ENCODE peak calls at places on chromosomes 1 and 21, in five cellular contexts. C is left ventricle myocardium inferior, L is fibroblast of pulmonary artery, B is left lung, Z is AG04449. S is an unnamed sample.

GRCh38 chr1:185369786-185370185 is 52.7 kb upstream of the IVNS1ABP start:
- DNase-seq in C (no peak), L (no peak), B (no peak), Z (no peak), S (no peak)

GRCh38 chr1:116409751-116410182 is 36.7 kb downstream of the ATP1A1 start:
- DNase-seq in C (no peak), L (no peak), B (no peak), Z (no peak), S (no peak)

GRCh38 chr21:41620982-41621381 is 113.0 kb upstream of the TMPRSS2 start:
- DNase-seq in C (no peak), L (peak), B (no peak), Z (no peak), S (no peak)

GRCh38 chr1:214012418-214012817 is 24.6 kb downstream of the PROX1 start:
- DNase-seq in C (no peak), L (no peak), B (no peak), Z (no peak), S (no peak)

GRCh38 chr1:20357796-20358195 is 67.1 kb downstream of the VWA5B1 start:
- DNase-seq in C (no peak), L (no peak), B (no peak), Z (no peak), S (no peak)

GRCh38 chr1:221315330-221315729 is 426.6 kb downstream of the DUSP10 start:
- DNase-seq in C (no peak), L (peak), B (no peak), Z (peak), S (no peak)

GRCh38 chr1:232868793-232869491 is 63.7 kb downstream of the MAP10 start:
- DNase-seq in C (no peak), L (peak), B (no peak), Z (peak), S (peak)

GRCh38 chr1:25743164-25744139 is 56.5 kb upstream of the SELENON start:
- DNase-seq in C (peak), L (peak), B (peak), Z (no peak), S (no peak)

GRCh38 chr1:24900985-24901781 is 28.9 kb downstream of the RUNX3 start:
- DNase-seq in C (no peak), L (no peak), B (peak), Z (no peak), S (no peak)

GRCh38 chr1:52403566-52404115 is 582 bp downstream of the ORC1 start:
- DNase-seq in C (no peak), L (peak), B (peak), Z (no peak), S (peak)

GRCh38 chr1:205783904-205784303 is 8.6 kb upstream of the RAB29 start:
- DNase-seq in C (no peak), L (peak), B (no peak), Z (no peak), S (no peak)

GRCh38 chr1:163082971-163083370 is 13.8 kb downstream of the RGS4 start:
- DNase-seq in C (peak), L (no peak), B (no peak), Z (no peak), S (no peak)

GRCh38 chr1:8815582-8816285 is 1.7 kb downstream of the RERE start:
- DNase-seq in C (no peak), L (peak), B (no peak), Z (no peak), S (no peak)

GRCh38 chr1:24896176-24896575 is 33.9 kb downstream of the RUNX3 start:
- DNase-seq in C (no peak), L (no peak), B (peak), Z (no peak), S (no peak)

GRCh38 chr1:156025873-156026272 is 5.1 kb upstream of the SSR2 start:
- DNase-seq in C (no peak), L (peak), B (peak), Z (no peak), S (peak)

GRCh38 chr1:201215531-201216357 is 25.1 kb downstream of the IGFN1 start:
- DNase-seq in C (no peak), L (no peak), B (peak), Z (no peak), S (no peak)

GRCh38 chr1:3113047-3113740 is 44.2 kb downstream of the PRDM16 start:
- DNase-seq in C (no peak), L (no peak), B (no peak), Z (no peak), S (no peak)

GRCh38 chr1:223844962-223845809 is 561 bp downstream of the TP53BP2 start:
- DNase-seq in C (peak), L (peak), B (peak), Z (no peak), S (peak)

GRCh38 chr1:9717193-9718005 is 65.9 kb downstream of the PIK3CD start:
- DNase-seq in C (peak), L (no peak), B (peak), Z (no peak), S (no peak)

GRCh38 chr1:209409786-209410185 is 173.7 kb upstream of the CAMK1G start:
- DNase-seq in C (no peak), L (peak), B (no peak), Z (peak), S (peak)

GRCh38 chr1:31891280-31891679 is 46.9 kb downstream of the PTP4A2 start:
- DNase-seq in C (no peak), L (no peak), B (no peak), Z (no peak), S (no peak)

GRCh38 chr1:164671597-164672327 is 112.8 kb downstream of the PBX1 start:
- DNase-seq in C (no peak), L (no peak), B (no peak), Z (no peak), S (no peak)

GRCh38 chr1:174315239-174315638 is 132.5 kb upstream of the GPR52 start:
- DNase-seq in C (no peak), L (no peak), B (no peak), Z (no peak), S (no peak)

GRCh38 chr21:45781741-45782140 is 138.2 kb downstream of the PCBP3 start:
- DNase-seq in C (no peak), L (no peak), B (no peak), Z (no peak), S (no peak)

GRCh38 chr1:182634306-182635072 is 30.3 kb upstream of the RGS16 start:
- DNase-seq in C (no peak), L (no peak), B (no peak), Z (no peak), S (no peak)

GRCh38 chr21:29359718-29360117 is 61.0 kb downstream of the BACH1 start:
- DNase-seq in C (no peak), L (no peak), B (no peak), Z (no peak), S (no peak)

DNA sequence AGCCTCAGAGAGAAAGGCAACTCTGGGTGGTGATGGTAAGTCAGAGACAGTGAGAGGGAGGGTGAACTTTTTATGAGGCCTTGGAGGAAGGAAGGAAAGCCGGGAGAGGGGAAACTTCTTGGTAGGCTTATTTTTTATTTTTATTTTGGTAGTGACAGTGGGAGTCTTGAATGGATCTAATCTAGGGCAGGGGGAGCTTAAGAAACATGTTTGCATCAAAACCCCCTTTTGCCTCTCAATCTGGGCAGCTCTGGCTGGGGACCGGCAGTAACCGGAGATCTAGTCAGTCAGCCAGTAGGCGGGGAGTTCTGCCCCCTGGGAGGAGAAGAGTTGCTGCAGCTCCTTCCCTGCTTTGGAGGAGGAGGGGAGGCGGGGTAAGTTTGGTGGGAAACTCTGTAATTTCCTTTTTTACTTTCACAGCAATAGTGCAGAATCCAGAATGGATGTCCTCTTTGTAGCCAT is at the start of gene C1orf54:
- DNase-seq in C (peak), L (peak), B (peak), Z (no peak), S (no peak)
- TF ChIP-seq CTCF in C (peak), L (peak), B (no peak), Z (peak), S (no peak)

GRCh38 chr1:246293366-246294121 is 213.5 kb downstream of the SMYD3 start:
- DNase-seq in C (no peak), L (no peak), B (no peak), Z (no peak), S (no peak)

GRCh38 chr1:246291141-246291540 is 215.9 kb downstream of the SMYD3 start:
- DNase-seq in C (no peak), L (no peak), B (no peak), Z (no peak), S (no peak)

GRCh38 chr1:246295340-246295739 is 211.7 kb downstream of the SMYD3 start:
- DNase-seq in C (no peak), L (no peak), B (no peak), Z (no peak), S (no peak)

GRCh38 chr1:246294263-246294662 is 212.8 kb downstream of the SMYD3 start:
- DNase-seq in C (no peak), L (no peak), B (no peak), Z (no peak), S (no peak)

DNA sequence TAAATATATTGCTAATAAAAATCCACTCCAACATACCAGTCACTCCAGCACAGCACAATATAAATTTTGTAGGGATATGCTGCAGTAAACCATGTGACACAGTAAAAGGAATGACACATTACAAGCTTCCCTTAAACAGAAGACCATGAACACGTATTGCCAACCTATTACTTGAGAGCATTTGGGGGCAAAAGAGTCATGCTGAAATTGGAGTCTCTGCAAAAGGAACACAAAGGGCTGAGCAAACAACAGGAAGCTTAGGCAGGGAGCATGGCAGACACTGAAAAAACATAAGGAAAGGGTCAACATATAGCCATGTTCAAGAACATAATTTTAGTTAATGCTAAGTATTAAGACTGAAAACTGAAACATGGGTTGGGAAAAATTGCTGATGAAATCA is 214.5 kb downstream of the SMYD3 start:
- DNase-seq in C (no peak), L (no peak), B (no peak), Z (no peak), S (no peak)
- TF ChIP-seq CTCF in C (no peak), L (no peak), B (no peak), Z (no peak), S (no peak)

DNA sequence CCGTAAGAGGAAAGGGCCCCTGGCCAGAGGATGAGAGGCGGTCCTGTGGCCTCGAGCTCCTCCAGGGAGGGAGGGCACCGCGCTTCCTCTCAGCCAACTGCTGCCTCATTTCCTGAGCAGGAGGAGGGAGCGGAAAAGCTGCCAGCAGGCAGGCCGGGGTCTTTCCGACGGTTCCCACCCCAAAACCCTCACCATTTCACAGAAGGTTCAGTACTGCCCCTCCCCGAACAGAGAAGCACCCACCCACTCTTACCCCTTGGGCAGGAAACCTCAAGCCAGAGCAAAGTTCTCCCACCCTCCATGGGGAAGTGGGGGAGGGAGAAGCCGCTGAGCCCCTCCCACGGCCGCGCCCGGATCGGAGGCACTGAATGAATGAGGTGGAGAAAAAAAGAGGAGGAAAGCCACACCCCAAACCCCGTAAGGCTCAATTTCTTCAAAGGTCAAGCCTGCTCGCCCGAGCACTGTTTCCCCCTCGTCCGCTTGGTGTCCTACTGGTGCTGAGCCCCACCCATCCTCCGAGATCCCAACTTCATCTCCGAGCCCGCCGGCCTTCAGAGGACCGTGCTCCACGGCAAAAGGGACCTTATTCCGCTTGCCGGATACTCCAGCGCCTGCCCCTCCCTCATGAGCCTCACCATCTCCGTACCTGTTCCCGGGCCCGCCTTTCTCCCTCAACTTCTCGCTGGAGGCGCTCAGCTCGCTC is 9.4 kb downstream of the TPM3 start:
- DNase-seq in C (peak), L (peak), B (peak), Z (no peak), S (peak)
- TF ChIP-seq CTCF in C (no peak), L (no peak), B (no peak), Z (no peak), S (no peak)

DNA sequence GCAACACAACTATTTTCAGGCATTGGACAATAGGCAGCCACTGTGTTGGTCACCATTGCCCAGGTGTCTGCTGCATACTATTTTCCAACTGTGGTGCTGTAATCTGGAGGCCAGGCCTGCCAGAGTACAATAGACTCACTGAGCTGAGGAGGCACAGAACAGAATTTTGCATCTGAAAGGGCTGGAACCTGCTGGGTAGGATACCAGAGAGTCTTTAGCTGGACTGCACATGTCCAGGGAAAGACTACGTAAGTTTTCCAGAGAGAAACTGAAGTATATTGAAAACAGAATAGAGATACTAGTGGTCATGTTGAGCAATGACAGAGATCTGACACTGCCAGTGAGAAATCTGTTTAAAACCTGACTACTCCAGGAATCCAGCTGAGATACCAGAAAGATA is 200.8 kb downstream of the RASAL2 start:
- DNase-seq in C (no peak), L (no peak), B (no peak), Z (no peak), S (no peak)
- TF ChIP-seq CTCF in C (no peak), L (no peak), B (no peak), Z (no peak), S (peak)

DNA sequence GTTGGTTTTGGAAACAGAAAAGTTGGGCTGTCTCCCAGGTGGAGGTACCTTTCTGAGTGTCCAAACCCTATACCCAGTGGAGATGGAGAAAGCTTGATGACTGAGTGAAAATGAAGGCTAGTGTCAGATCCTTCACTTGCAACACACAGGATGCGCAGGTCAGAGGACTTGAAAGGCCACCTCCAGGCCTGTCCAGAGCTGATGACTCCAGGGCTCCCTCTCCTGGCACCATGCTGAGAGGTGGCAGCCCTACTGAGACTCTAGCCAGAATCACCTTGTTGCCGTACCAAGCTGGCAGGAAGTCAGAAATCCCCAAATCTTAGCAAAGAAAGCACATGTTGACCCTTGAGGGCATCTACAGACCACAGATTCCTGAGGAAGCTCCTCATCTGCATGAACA is 16.4 kb downstream of the KNCN start:
- DNase-seq in C (no peak), L (no peak), B (no peak), Z (no peak), S (peak)
- TF ChIP-seq CTCF in C (peak), L (peak), B (no peak), Z (peak), S (peak)

DNA sequence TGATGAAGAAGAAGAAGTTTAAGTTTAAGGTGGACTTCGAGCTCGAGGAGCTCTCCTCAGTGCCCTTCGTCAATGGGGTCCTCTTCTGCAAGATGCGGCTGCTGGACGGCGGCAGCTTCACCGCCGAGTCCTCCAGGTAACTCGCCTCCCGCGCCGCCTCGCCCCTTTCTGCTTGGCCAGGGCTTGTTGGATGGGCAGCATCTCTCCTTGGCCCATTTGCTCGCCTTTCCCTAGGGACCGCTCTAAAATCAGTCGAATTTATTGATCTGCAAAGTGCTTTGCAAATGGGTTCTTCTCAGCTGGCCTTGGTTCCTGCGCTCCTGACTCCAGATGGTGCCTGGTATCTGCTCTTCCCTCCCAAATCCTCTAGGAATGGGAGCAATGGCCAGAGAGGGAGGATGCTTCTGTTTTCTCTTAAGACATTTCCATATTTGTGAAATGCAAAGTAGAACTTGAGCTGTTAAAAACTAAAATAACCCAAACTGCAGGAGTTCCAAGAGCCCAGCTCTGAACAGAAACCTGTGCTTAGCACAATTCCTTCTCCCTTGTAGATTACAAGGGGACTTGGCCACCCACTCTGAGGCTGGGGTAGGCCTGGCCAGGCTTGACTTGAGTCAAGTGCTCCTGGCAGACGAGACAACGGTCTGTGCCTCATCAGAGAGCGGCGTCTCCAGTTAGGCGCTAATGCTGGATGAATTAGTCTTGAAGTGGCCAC is 687 bp downstream of the EEIG2 start:
- DNase-seq in C (peak), L (peak), B (peak), Z (no peak), S (peak)
- TF ChIP-seq CTCF in C (peak), L (peak), B (no peak), Z (no peak), S (no peak)

DNA sequence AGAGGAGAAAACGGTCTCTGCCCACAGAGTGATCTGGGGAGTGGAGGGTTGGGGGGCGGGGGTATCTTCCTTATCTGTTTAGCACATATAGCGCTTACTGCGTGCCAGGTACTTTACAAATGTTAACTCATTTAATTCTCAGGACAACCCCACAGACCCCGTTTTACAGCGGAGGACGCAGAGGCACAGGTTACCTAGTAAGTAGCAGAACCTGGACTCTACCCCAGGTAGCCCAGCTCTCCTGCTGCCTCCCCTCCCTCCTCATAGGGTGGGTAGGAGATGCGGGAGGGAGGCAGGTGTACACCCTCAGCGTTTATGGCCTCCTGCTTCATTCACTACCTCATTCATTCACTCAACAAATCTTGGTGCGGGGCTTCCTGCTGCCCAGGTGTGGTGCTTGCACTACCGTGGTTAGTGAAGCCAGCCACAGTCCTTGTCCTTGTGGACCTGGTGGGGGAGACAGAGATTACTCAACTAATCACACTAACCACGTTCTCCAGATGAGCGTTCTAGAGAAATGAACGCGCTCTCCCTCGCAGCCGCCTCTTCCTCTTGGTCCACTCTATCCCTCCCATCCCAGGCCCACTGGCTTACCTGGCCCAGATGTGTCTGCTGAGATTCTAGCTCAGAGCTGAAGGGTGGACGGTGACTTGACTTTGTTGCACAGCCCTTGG is 102.0 kb downstream of the IER5 start:
- DNase-seq in C (no peak), L (no peak), B (no peak), Z (no peak), S (peak)
- TF ChIP-seq CTCF in C (no peak), L (no peak), B (no peak), Z (no peak), S (no peak)